ENCODE peak calls at places on chromosomes 2 and 18, in four cellular contexts. O is PC-3; R is CD8-positive, alpha-beta memory T cell; G is PC-9. T is an unnamed sample.

GRCh38 chr2:158999458-158999857 is 31.0 kb downstream of the TANC1 start:
- DNase-seq in O (peak; percentile 43), R (no peak), G (no peak), T (no peak)

GRCh38 chr2:210895132-210895531 is 338.7 kb downstream of the CPS1 start:
- DNase-seq in G (no peak), O (peak; percentile 46), R (no peak), T (peak; percentile 2)

GRCh38 chr2:20005067-20005627 is 7.3 kb downstream of the MATN3 start:
- DNase-seq in O (no peak), G (no peak), R (no peak), T (no peak)

GRCh38 chr2:46325178-46325928 is 28.1 kb downstream of the EPAS1 start:
- DNase-seq in R (no peak), O (no peak), G (peak; percentile 71), T (no peak)

GRCh38 chr2:24084386-24085375 is at the start of gene TP53I3:
- DNase-seq in G (peak; percentile 75), R (peak; percentile 82), O (peak; percentile 93), T (peak; percentile 96)

GRCh38 chr2:36670881-36671595 is 25.5 kb upstream of the VIT start:
- DNase-seq in R (no peak), G (no peak), O (peak; percentile 39), T (no peak)

GRCh38 chr2:32424739-32425138 is 67.9 kb downstream of the BIRC6 start:
- DNase-seq in O (no peak), R (no peak), G (no peak), T (no peak)

GRCh38 chr2:34578641-34579040 is 979.5 kb upstream of the FAM98A start:
- DNase-seq in R (no peak), G (no peak), O (peak; percentile 30), T (no peak)

GRCh38 chr2:176093145-176093888 is 796 bp downstream of the HOXD13 start:
- DNase-seq in O (peak; percentile 25), G (no peak), R (no peak), T (peak; percentile 81)

GRCh38 chr2:55003706-55004639 is 46.3 kb downstream of the RTN4 start:
- DNase-seq in G (no peak), R (no peak), O (no peak), T (no peak)

GRCh38 chr2:54995553-54995952 is 54.7 kb downstream of the RTN4 start:
- DNase-seq in G (no peak), O (no peak), R (no peak), T (no peak)

GRCh38 chr2:54997826-54998225 is 52.4 kb downstream of the RTN4 start:
- DNase-seq in G (no peak), O (no peak), R (no peak), T (peak; percentile 12)

GRCh38 chr2:55000335-55000734 is 49.9 kb downstream of the RTN4 start:
- DNase-seq in R (no peak), O (no peak), G (no peak), T (no peak)

DNA sequence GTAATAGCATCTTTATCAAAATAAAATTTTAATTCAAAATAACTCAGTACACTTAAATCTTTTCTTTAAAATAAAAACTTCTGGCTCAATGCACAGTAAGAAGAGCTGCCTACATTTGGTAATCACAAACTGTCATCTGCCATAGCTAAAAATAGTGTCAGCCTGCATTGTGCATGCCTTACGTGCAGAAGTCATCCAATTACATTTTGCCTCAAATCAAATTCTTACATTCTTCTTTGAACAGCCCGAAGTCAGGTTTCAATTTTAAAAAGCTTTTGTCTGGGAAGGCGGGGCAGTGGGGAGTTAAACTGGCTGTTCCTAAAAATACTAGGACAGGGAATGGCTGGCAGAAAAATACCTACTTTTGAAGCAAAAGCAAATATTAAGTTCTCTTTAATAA is 51.1 kb downstream of the RTN4 start:
- DNase-seq in G (no peak), O (peak; percentile 58), R (no peak), T (no peak)
- H3K4me3 ChIP-seq in G (no peak overlapping the region), O (peak overlapping the region; percentile 2), R (no peak overlapping the region), T (no peak overlapping the region)

DNA sequence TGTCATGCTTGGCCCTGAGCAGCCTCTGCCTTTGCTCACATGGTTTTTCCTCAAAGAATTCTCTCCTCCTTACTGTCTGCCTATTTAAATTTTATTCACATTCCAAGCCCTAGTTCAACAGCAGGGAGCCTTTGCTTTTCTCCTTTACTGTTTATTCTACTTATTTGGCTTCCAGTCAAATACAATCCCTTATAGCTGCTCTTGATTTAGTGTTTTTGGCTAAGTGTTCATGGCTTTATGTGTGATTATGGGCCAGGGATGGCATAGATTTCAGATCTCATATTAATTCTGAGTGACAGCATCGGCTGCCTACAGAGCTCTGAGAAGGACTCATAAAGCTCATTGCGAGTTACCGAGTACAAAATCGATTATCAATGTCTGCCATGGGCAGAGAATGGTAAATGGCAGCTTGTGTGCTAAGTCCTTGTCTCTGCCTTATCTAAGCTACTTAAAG is 106.7 kb downstream of the METTL8 start:
- DNase-seq in R (no peak), O (no peak), G (no peak), T (peak; percentile 45)
- H3K36me3 ChIP-seq in R (no peaks in the 10 kb centered on the region), O (peaks cover 2% of the 10 kb centered on the region), G (no peaks in the 10 kb centered on the region), T (peaks cover 2% of the 10 kb centered on the region)

GRCh38 chr2:181683518-181684453 is 3.5 kb upstream of the NEUROD1 start:
- DNase-seq in O (no peak), G (no peak), R (no peak), T (peak; percentile 91)
- H3K27me3 ChIP-seq in O (peaks cover 36% of the 10 kb centered on the region), G (no peaks in the 10 kb centered on the region), R (peaks cover 55% of the 10 kb centered on the region), T (peaks cover 87% of the 10 kb centered on the region)

GRCh38 chr18:10065296-10065695 is 151.5 kb downstream of the VAPA start:
- DNase-seq in R (no peak), G (no peak), O (no peak), T (no peak)
- H3K4me3 ChIP-seq in R (no peak overlapping the region), G (no peak overlapping the region), O (no peak overlapping the region), T (no peak overlapping the region)

DNA sequence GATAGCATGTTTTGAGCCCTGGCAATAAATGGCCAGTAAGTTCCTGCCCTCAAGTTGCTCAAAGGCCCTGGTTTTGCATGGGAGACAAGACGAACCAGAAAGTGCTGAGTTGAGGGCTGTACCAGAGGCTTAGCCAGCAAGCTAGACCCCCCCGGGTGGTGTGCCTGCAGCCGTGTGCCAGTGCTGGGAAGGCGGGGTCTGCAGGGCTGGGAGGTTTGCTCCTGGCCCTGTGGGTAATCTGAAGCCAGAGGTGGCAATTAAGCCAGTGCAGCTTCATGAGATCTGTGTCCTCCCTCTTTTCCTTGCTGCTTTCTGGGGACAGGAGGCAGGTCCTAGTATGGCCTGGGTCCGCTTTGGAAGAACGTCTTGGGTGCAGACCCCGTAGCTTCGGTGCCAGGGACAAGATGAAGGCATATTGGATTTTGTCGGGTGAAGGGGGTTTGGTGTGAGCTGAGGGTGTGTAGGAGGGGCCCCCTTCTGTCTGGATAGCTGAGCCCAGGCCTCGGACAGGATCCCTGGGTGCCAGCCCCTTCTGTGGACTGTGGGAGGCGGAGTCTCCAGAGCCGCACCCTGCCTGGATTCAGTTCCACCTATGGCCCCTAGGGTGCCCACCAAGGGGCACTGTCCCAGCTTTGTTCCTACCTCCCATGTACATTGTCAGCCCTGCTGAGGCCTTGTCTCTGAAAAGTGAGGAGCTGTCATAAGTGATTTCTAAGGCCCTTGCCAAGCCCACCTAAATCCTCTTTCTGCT is 15.6 kb downstream of the ATOH8 start:
- DNase-seq in O (no peak), G (no peak), R (no peak), T (peak; percentile 91)
- H3K36me3 ChIP-seq in O (no peaks in the 10 kb centered on the region), G (no peaks in the 10 kb centered on the region), R (no peaks in the 10 kb centered on the region), T (no peaks in the 10 kb centered on the region)

DNA sequence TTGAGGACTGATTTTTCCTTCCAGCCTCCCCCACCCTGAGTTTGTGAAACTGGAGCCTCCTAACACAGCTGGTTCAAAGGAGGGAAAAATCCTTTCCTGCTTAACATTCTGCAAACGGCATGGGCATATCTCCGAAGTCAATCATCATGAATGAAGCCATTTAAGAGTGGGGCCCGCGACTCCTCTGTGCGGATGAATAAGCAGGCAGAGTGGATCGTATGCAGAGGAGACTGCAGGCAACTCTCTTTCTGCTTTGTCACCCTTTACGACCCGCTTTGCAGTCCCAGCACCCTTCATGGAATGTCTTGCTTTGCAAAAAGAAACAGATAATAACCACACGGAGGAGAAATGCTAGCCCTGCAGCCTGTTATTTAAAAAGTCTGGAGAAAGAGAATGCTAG is 305.3 kb downstream of the CLIP4 start:
- DNase-seq in G (no peak), O (no peak), R (no peak), T (no peak)
- H3K27me3 ChIP-seq in G (peaks cover 80% of the 10 kb centered on the region), O (no peaks in the 10 kb centered on the region), R (no peaks in the 10 kb centered on the region), T (peaks cover 6% of the 10 kb centered on the region)

GRCh38 chr2:181116251-181116650 is 135.8 kb downstream of the UBE2E3 start:
- DNase-seq in G (no peak), O (no peak), R (no peak), T (no peak)
- H3K4me3 ChIP-seq in G (no peak overlapping the region), O (no peak overlapping the region), R (no peak overlapping the region), T (no peak overlapping the region)

DNA sequence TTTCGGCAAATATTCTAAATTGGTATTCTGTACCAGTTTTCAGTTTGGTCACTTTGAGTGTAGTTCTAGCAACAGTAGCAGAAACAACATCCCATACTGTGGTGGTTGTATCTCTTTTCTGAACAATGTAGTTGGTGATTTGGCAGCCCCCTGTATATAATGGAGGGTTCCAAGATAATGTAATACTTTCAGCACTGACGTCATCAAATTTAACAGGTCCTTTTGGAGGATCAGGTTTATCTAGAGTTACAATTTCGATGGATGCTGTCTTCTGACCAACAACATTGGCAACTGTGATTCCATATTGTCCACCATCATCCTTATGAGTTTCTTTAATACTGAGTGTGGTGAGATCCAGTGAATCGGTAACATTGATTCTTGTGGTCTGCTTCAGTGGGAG is 88.0 kb downstream of the PLEKHA3 start:
- DNase-seq in R (no peak), G (no peak), O (no peak), T (no peak)
- H3K36me3 ChIP-seq in R (no peaks in the 10 kb centered on the region), G (peaks cover 12% of the 10 kb centered on the region), O (no peaks in the 10 kb centered on the region), T (peaks cover 1% of the 10 kb centered on the region)

DNA sequence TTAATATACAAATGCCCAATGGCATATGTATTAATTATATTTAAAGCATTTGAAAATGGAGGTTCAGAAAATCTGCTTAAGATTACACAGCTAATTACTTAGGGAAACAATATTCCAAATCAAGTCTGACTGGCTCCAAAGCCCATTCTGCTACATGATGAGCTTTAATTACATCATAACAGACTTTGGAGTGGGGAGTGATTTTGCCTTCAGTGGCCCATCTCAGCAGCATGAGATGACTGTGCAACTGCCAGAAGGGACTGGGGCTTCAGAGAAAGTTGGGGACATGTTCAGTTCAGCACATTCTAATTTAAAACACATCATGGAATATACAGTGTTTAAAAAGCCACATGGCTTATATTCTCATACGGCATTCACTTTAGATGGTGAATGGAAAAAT is 73.3 kb downstream of the COL3A1 start:
- DNase-seq in R (no peak), G (no peak), O (no peak), T (no peak)
- H3K27me3 ChIP-seq in R (no peaks in the 10 kb centered on the region), G (no peaks in the 10 kb centered on the region), O (no peaks in the 10 kb centered on the region), T (no peaks in the 10 kb centered on the region)

DNA sequence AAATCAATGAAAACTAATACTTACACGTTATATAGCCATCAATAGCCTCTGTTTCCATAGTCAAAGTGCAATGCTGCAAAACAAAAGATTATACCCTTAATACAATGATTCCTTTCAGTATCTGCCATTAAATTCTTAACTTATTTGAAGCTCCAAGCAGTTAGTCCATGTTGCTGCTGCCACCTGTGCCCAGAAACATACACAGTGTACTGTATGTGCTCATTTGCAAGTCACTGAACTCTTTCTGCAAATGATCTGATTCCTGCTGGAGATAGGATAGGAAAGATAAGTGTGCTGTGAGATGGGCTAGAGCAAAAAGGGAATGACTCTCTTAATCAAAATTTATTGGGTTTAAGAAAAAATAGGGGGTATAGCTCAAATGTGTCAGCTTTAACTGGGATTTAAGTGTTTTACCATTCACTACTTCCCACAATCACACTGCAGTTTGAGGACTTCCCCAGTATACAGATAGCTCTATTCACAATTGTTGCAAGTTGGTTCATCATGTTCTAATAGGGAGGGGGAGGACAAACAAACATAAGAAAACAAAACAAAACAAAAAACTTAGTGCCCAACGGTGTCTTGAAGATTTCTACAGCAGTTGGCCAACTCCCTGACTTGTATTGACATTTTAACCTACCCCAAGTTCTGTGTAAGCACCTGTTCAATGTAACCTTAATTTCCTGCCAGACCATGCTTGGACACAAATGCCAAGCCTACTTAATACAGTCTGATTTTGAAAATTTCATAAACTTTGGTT is 2.7 kb downstream of the IKZF2 start:
- DNase-seq in G (no peak), O (no peak), R (no peak), T (no peak)
- H3K4me3 ChIP-seq in G (peak overlapping the region; percentile 83), O (peak overlapping the region; percentile 91), R (no peak overlapping the region), T (no peak overlapping the region)